ENCODE peak calls at places on chromosome 14, in nine cellular contexts. G is ascending aorta, B is left ventricle myocardium inferior, Z is endothelial cell of umbilical vein, S is uterus, L is A549, V is adipocyte, P is stomach, W is BE2C. I is an unnamed sample. For H3K9me3, the result is how much of the 10 kb centered on the place peaks cover.

GRCh38 chr14:90060312-90060964 is 1.4 kb upstream of the KCNK13 start:
- DNase-seq in L (peak), P (peak), S (no peak), G (no peak), B (peak), W (peak), V (peak), Z (peak), I (peak)

GRCh38 chr14:56394826-56395543 is 184.6 kb upstream of the TMEM260 start:
- DNase-seq in S (no peak), L (no peak), V (no peak), G (no peak), B (no peak), W (no peak), Z (peak), P (no peak), I (no peak)

GRCh38 chr14:68665792-68666195 is 127.1 kb downstream of the ZFP36L1 start:
- DNase-seq in L (no peak), P (no peak), G (no peak), W (no peak), S (no peak), B (no peak), V (no peak), Z (no peak), I (no peak)

GRCh38 chr14:101922866-101923265 is 41.5 kb upstream of the DYNC1H1 start:
- DNase-seq in V (no peak), S (no peak), W (no peak), P (no peak), B (no peak), G (no peak), Z (no peak), L (no peak), I (no peak)

GRCh38 chr14:61385002-61385685 is 63.8 kb downstream of the PRKCH start:
- DNase-seq in V (no peak), L (no peak), Z (no peak), P (no peak), S (no peak), G (no peak), B (no peak), W (no peak), I (no peak)

GRCh38 chr14:20580242-20580641 is 7.6 kb downstream of the RNASE11 start:
- DNase-seq in G (no peak), S (no peak), W (no peak), B (no peak), L (no peak), Z (no peak), V (no peak), P (no peak), I (no peak)

GRCh38 chr14:100488057-100488456 is 99.2 kb downstream of the BEGAIN start:
- DNase-seq in V (no peak), L (no peak), B (no peak), Z (no peak), G (no peak), W (no peak), P (no peak), S (no peak), I (no peak)

GRCh38 chr14:50085570-50086315 is 30.6 kb downstream of the VCPKMT start:
- DNase-seq in P (no peak), G (no peak), B (no peak), V (peak), W (no peak), L (no peak), S (no peak), Z (no peak), I (peak)

GRCh38 chr14:56487090-56487667 is 92.4 kb upstream of the TMEM260 start:
- DNase-seq in Z (peak), W (no peak), V (peak), L (peak), P (no peak), S (no peak), B (no peak), G (no peak), I (no peak)

GRCh38 chr14:101525646-101526527 is 35.4 kb upstream of the DIO3 start:
- DNase-seq in G (no peak), W (peak), B (no peak), P (no peak), L (no peak), Z (no peak), V (no peak), S (no peak), I (no peak)

GRCh38 chr14:99725774-99726537 is 41.9 kb downstream of the CYP46A1 start:
- DNase-seq in G (no peak), S (no peak), V (no peak), Z (no peak), L (no peak), B (no peak), W (no peak), P (no peak), I (no peak)

DNA sequence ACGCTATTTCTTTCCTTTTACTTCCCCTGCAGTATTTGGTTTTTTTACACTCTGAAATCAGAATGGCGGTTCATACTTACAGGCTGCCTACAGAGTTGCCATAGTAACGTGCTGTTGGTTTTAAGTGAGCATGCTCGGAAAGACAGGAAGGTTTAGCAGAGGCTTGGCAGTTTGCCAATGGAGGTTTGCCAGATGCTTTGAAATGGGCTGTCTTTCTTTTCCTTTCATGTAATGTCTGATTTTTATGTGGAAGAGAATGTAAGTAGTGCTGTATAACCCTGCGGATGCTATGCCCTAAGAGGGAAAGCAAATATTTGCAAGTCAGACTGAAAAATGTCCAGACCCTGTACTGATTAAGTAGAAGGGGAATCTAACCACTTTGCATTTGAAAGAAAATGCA is 32.8 kb downstream of the ARID4A start:
- DNase-seq in W (peak), L (peak), S (peak), G (peak), P (peak), V (peak), B (peak), Z (peak), I (peak)
- H3K4me3 ChIP-seq in W (peak), L (no peak), S (no peak), G (peak), P (peak), V (peak), B (peak), Z (no peak), I (no peak)

GRCh38 chr14:105978618-105979295 is 452.4 kb downstream of the TMEM121 start:
- DNase-seq in P (no peak), W (no peak), V (no peak), B (no peak), L (no peak), S (no peak), Z (no peak), G (no peak), I (no peak)

GRCh38 chr14:105979446-105979845 is 453.1 kb downstream of the TMEM121 start:
- DNase-seq in V (no peak), S (no peak), G (no peak), B (no peak), Z (no peak), P (no peak), W (no peak), L (no peak), I (no peak)

GRCh38 chr14:105974902-105975301 is 448.5 kb downstream of the TMEM121 start:
- DNase-seq in V (no peak), S (no peak), B (no peak), Z (no peak), P (no peak), G (no peak), L (no peak), W (peak), I (peak)

GRCh38 chr14:105982664-105983063 is 456.3 kb downstream of the TMEM121 start:
- DNase-seq in W (no peak), B (no peak), L (no peak), P (no peak), Z (no peak), V (no peak), S (no peak), G (no peak), I (no peak)

DNA sequence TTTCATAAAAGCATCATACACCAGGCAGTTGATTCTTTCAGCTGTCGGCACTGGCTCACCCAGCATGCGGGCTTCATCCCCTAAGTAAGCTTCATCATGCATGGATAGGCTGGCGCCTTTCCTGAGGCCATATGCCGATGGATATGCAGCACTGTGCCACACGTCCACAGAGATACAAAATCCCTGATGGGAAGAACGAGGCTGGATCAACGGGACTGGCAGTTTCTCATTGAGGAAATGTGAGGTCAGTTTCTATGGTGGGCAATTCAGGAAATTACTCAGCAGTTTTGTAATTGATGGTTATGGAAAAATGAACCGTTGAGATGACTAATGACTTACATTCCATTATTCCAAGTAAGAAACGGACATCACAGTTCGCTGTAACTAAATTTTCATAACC is 453.8 kb downstream of the TMEM121 start:
- DNase-seq in P (no peak), S (no peak), Z (no peak), B (no peak), L (no peak), G (no peak), W (no peak), V (no peak), I (peak)
- H3K9me3 ChIP-seq in P (under half), S (under half), Z (under half), B (under half), L (under half), G (under half), W (under half), V (under half), I (under half)

DNA sequence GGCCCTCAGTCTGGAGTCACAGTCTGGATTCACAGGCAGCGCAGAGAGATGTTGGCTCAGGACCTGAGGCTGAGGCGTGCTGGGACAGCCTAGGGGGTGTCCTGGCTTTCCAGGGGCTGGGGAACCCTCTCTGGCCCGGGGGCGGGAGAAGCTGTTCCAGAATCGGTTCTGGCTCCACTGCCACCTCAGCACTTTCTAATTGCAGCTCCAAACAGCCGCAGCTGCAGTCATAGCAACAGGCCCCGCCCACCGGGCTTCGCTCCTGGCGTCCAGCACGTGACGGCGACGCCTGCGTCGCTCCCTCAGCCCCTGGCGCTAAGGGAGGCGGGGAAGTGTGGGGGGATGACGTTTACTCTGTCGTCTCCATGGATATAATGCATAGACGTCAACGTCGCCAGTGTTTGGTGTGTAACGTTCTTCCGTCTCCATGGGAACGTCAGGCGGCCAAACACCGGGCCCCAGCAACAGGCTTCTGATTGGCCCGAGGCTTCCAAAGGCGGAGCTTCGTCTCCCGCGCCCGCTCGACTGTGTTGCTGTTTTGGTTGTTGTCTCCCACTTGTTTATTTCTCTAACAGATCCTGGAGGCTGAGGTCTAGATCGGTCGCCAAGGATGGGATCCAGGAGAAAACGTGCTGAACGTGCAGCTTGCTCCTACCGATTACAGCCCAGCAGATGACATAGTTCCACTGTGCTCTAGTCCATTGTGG is 19.7 kb upstream of the FOS start:
- DNase-seq in Z (peak), P (peak), V (peak), L (peak), W (peak), B (peak), S (peak), G (peak), I (peak)
- H3K4me3 ChIP-seq in Z (peak), P (peak), V (peak), L (peak), W (peak), B (peak), S (peak), G (peak), I (peak)

DNA sequence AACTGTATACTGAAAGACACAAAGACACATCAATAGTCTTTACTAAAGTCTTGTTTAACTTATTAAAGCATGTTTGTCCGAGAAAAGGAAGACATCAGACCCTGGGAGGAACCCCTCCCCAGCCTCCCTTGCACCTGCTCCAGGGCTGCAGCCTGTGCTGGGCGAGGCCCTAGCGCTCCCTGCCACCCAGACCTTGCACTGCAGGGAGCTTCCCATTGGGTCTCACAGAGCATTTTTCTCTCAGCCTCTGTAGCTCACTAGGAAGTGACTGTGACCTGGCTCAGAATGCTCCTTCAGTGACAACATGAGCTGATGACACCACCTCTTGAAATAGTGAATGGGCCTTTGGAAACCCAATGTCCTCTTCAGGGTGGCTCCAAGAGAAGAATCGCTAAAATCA is 461.2 kb downstream of the TMEM121 start:
- DNase-seq in P (no peak), L (no peak), Z (no peak), B (no peak), V (no peak), G (no peak), W (no peak), S (no peak), I (no peak)
- H3K9me3 ChIP-seq in P (under half), L (under half), Z (under half), B (under half), V (under half), G (under half), W (under half), S (under half), I (under half)

GRCh38 chr14:24576766-24577165 is 716 bp upstream of the CTSG start:
- DNase-seq in B (no peak), S (no peak), P (no peak), Z (no peak), V (no peak), G (no peak), W (no peak), L (no peak), I (no peak)

GRCh38 chr14:24578558-24578957 is 2.5 kb upstream of the CTSG start:
- DNase-seq in Z (no peak), P (no peak), V (no peak), G (no peak), L (no peak), S (no peak), B (no peak), W (no peak), I (no peak)

GRCh38 chr14:24574206-24574774 is 1.8 kb downstream of the CTSG start:
- DNase-seq in P (no peak), L (no peak), B (no peak), S (no peak), V (no peak), W (no peak), G (no peak), Z (no peak), I (no peak)

GRCh38 chr14:24576178-24576577 is at the start of gene CTSG:
- DNase-seq in P (no peak), G (no peak), Z (no peak), W (no peak), S (no peak), B (no peak), L (no peak), V (no peak), I (no peak)
- H3K4me3 ChIP-seq in P (no peak), G (no peak), Z (no peak), W (no peak), S (no peak), B (no peak), L (no peak), V (no peak), I (no peak)

GRCh38 chr14:104443391-104444158 is 136.0 kb upstream of the C14orf180 start:
- DNase-seq in P (no peak), V (no peak), L (no peak), B (no peak), G (no peak), W (peak), Z (no peak), S (no peak), I (no peak)
- H3K9me3 ChIP-seq in P (under half), V (under half), L (under half), B (under half), G (under half), W (under half), Z (under half), S (under half), I (under half)